ENCODE peak calls at places on chromosomes 4 and X, in seven cellular contexts. L is astrocyte of the spinal cord, P is GM04504, G is mesendoderm, C is prostate gland, H is left lung, Q is heart left ventricle. I is an unnamed sample.

GRCh38 chrX:41148553-41148952 is 63.3 kb downstream of the USP9X start:
- DNase-seq in C (no peak), H (no peak), Q (no peak), G (no peak), P (no peak), L (peak), I (no peak)

GRCh38 chr4:188254211-188254610 is 115.0 kb downstream of the TRIML1 start:
- DNase-seq in C (no peak), P (no peak), H (no peak), L (no peak), Q (no peak), G (no peak), I (no peak)

GRCh38 chrX:8906299-8906698 is 105.1 kb upstream of the FAM9A start:
- DNase-seq in P (no peak), L (no peak), Q (no peak), C (no peak), H (no peak), G (no peak), I (no peak)

GRCh38 chr4:26161030-26161824 is 159.6 kb upstream of the RBPJ start:
- DNase-seq in Q (no peak), H (no peak), C (no peak), P (no peak), G (peak), L (no peak), I (peak)

GRCh38 chr4:80610845-80611244 is 275.3 kb downstream of the CFAP299 start:
- DNase-seq in Q (no peak), G (no peak), H (no peak), L (peak), C (no peak), P (peak), I (no peak)

GRCh38 chrX:19544693-19545305 is 29.5 kb upstream of the MAP3K15 start:
- DNase-seq in G (peak), Q (peak), P (peak), L (peak), H (no peak), C (peak), I (peak)

GRCh38 chr4:171846232-171846631 is 33.0 kb downstream of the GALNTL6 start:
- DNase-seq in L (peak), C (no peak), Q (peak), P (peak), G (peak), H (no peak), I (peak)

GRCh38 chrX:116872931-116873330 is 410.2 kb upstream of the CT83 start:
- DNase-seq in G (no peak), Q (no peak), L (no peak), H (no peak), C (no peak), P (no peak), I (no peak)

GRCh38 chr4:38315296-38315695 is 348.7 kb upstream of the KLF3 start:
- DNase-seq in C (no peak), L (no peak), G (no peak), P (no peak), H (no peak), Q (no peak), I (no peak)

GRCh38 chr4:15695240-15695699 is 7.6 kb upstream of the BST1 start:
- DNase-seq in P (peak), L (peak), H (no peak), G (peak), Q (no peak), C (no peak), I (no peak)

GRCh38 chrX:11754958-11755645 is 2.9 kb upstream of the MSL3 start:
- DNase-seq in P (no peak), C (no peak), G (no peak), Q (no peak), H (no peak), L (no peak), I (no peak)

GRCh38 chr4:33073811-33074210 is 2353.6 kb downstream of the PCDH7 start:
- DNase-seq in H (no peak), C (no peak), G (peak), P (no peak), Q (no peak), L (peak), I (no peak)

GRCh38 chr4:3668825-3669552 is 97.2 kb upstream of the ADRA2C start:
- DNase-seq in Q (no peak), C (no peak), P (no peak), L (no peak), H (no peak), G (peak), I (no peak)

GRCh38 chrX:149825424-149825823 is 43.7 kb downstream of the MAGEA9 start:
- DNase-seq in Q (no peak), G (peak), H (no peak), L (no peak), P (no peak), C (no peak), I (peak)

GRCh38 chr4:41177016-41177415 is 37.3 kb downstream of the APBB2 start:
- DNase-seq in L (peak), G (no peak), P (no peak), Q (no peak), H (no peak), C (no peak), I (no peak)

GRCh38 chrX:73922856-73923429 is 359.9 kb downstream of the CHIC1 start:
- DNase-seq in Q (no peak), P (peak), C (no peak), G (no peak), L (peak), H (no peak), I (no peak)

GRCh38 chr4:142440093-142440492 is 406.0 kb downstream of the INPP4B start:
- DNase-seq in H (no peak), C (no peak), L (no peak), Q (no peak), P (no peak), G (no peak), I (no peak)

GRCh38 chr4:167415461-167415860 is 181.2 kb upstream of the SPOCK3 start:
- DNase-seq in P (no peak), L (no peak), C (no peak), G (no peak), H (no peak), Q (no peak), I (no peak)

GRCh38 chrX:48961585-48962091 is 4.2 kb upstream of the OTUD5 start:
- DNase-seq in L (no peak), Q (peak), C (no peak), H (no peak), G (peak), P (no peak), I (no peak)

GRCh38 chrX:15245896-15246295 is 24.0 kb downstream of the ASB9 start:
- DNase-seq in G (peak), P (no peak), L (no peak), H (no peak), C (no peak), Q (no peak), I (no peak)

GRCh38 chrX:153459976-153460375 is 10.4 kb downstream of the HAUS7 start:
- DNase-seq in G (peak), H (no peak), Q (no peak), C (no peak), L (peak), P (no peak), I (no peak)

GRCh38 chrX:9557508-9557907 is 92.7 kb downstream of the TBL1X start:
- DNase-seq in Q (no peak), L (no peak), H (no peak), P (no peak), C (no peak), G (no peak), I (no peak)

GRCh38 chrX:148878371-148878770 is 378.0 kb downstream of the AFF2 start:
- DNase-seq in G (peak), L (peak), C (no peak), P (no peak), H (no peak), Q (no peak), I (no peak)

GRCh38 chrX:70446380-70447350 is 2.0 kb downstream of the DLG3 start:
- DNase-seq in H (no peak), C (no peak), P (no peak), G (no peak), L (no peak), Q (no peak), I (no peak)

GRCh38 chr4:120348521-120348920 is 281.9 kb upstream of the MAD2L1 start:
- DNase-seq in G (no peak), P (no peak), L (no peak), H (no peak), C (no peak), Q (no peak), I (no peak)

GRCh38 chr4:111639876-111640275 is 505.4 kb upstream of the FAM241A start:
- DNase-seq in Q (no peak), C (no peak), H (no peak), G (no peak), L (no peak), P (no peak), I (no peak)

GRCh38 chrX:110420771-110421498 is 62.3 kb downstream of the RTL9 start:
- DNase-seq in H (no peak), Q (no peak), P (no peak), C (no peak), L (no peak), G (no peak), I (peak)